ENCODE peak calls at places on chromosome 16, in six cellular contexts. One of them, this sample, is unnamed.

GRCh38 chr16:27651299-27651698 is 101.4 kb downstream of the KATNIP start:
- DNase-seq in germinal center: no peak
- DNase-seq in effector CD4-positive, alpha-beta T cell: no peak
- DNase-seq in left kidney: no peak
- DNase-seq in hypothalamus: no peak
- DNase-seq in brain microvascular endothelial cell: no peak
- DNase-seq in this sample: no peak

GRCh38 chr16:13919330-13919682 is 648 bp upstream of the ERCC4 start:
- DNase-seq in germinal center: peak
- DNase-seq in effector CD4-positive, alpha-beta T cell: no peak
- DNase-seq in left kidney: peak
- DNase-seq in hypothalamus: no peak
- DNase-seq in brain microvascular endothelial cell: no peak
- DNase-seq in this sample: no peak

GRCh38 chr16:842061-842476 is 41.5 kb upstream of the GNG13 start:
- DNase-seq in germinal center: no peak
- DNase-seq in effector CD4-positive, alpha-beta T cell: no peak
- DNase-seq in left kidney: peak
- DNase-seq in hypothalamus: peak
- DNase-seq in brain microvascular endothelial cell: peak
- DNase-seq in this sample: no peak

GRCh38 chr16:17205279-17206139 is 265.3 kb downstream of the XYLT1 start:
- DNase-seq in germinal center: no peak
- DNase-seq in effector CD4-positive, alpha-beta T cell: no peak
- DNase-seq in left kidney: peak
- DNase-seq in hypothalamus: no peak
- DNase-seq in brain microvascular endothelial cell: no peak
- DNase-seq in this sample: no peak

GRCh38 chr16:71540-72341 is 690 bp downstream of the RHBDF1 start:
- DNase-seq in germinal center: no peak
- DNase-seq in effector CD4-positive, alpha-beta T cell: no peak
- DNase-seq in left kidney: peak
- DNase-seq in hypothalamus: peak
- DNase-seq in brain microvascular endothelial cell: peak
- DNase-seq in this sample: no peak

GRCh38 chr16:74896389-74897370 is 88.2 kb downstream of the WDR59 start:
- DNase-seq in germinal center: no peak
- DNase-seq in effector CD4-positive, alpha-beta T cell: no peak
- DNase-seq in left kidney: no peak
- DNase-seq in hypothalamus: no peak
- DNase-seq in brain microvascular endothelial cell: peak
- DNase-seq in this sample: no peak

GRCh38 chr16:81723098-81723723 is 55.9 kb upstream of the PLCG2 start:
- DNase-seq in germinal center: peak
- DNase-seq in effector CD4-positive, alpha-beta T cell: peak
- DNase-seq in left kidney: peak
- DNase-seq in hypothalamus: no peak
- DNase-seq in brain microvascular endothelial cell: peak
- DNase-seq in this sample: no peak

GRCh38 chr16:57590654-57591085 is 37.8 kb upstream of the ADGRG1 start:
- DNase-seq in germinal center: no peak
- DNase-seq in effector CD4-positive, alpha-beta T cell: no peak
- DNase-seq in left kidney: no peak
- DNase-seq in hypothalamus: no peak
- DNase-seq in brain microvascular endothelial cell: peak
- DNase-seq in this sample: no peak

GRCh38 chr16:10578474-10579316 is 1.7 kb downstream of the EMP2 start:
- DNase-seq in germinal center: no peak
- DNase-seq in effector CD4-positive, alpha-beta T cell: no peak
- DNase-seq in left kidney: peak
- DNase-seq in hypothalamus: no peak
- DNase-seq in brain microvascular endothelial cell: no peak
- DNase-seq in this sample: no peak

GRCh38 chr16:55641430-55642056 is 14.2 kb upstream of the SLC6A2 start:
- DNase-seq in germinal center: no peak
- DNase-seq in effector CD4-positive, alpha-beta T cell: no peak
- DNase-seq in left kidney: no peak
- DNase-seq in hypothalamus: no peak
- DNase-seq in brain microvascular endothelial cell: no peak
- DNase-seq in this sample: no peak

GRCh38 chr16:80684906-80685305 is 119.5 kb downstream of the CDYL2 start:
- DNase-seq in germinal center: no peak
- DNase-seq in effector CD4-positive, alpha-beta T cell: no peak
- DNase-seq in left kidney: no peak
- DNase-seq in hypothalamus: no peak
- DNase-seq in brain microvascular endothelial cell: no peak
- DNase-seq in this sample: no peak

GRCh38 chr16:72112452-72112792 is 18.8 kb downstream of the DHX38 start:
- DNase-seq in germinal center: no peak
- DNase-seq in effector CD4-positive, alpha-beta T cell: no peak
- DNase-seq in left kidney: no peak
- DNase-seq in hypothalamus: no peak
- DNase-seq in brain microvascular endothelial cell: no peak
- DNase-seq in this sample: no peak

GRCh38 chr16:88376053-88376834 is 6.5 kb upstream of the ZNF469 start:
- DNase-seq in germinal center: no peak
- DNase-seq in effector CD4-positive, alpha-beta T cell: no peak
- DNase-seq in left kidney: no peak
- DNase-seq in hypothalamus: peak
- DNase-seq in brain microvascular endothelial cell: no peak
- DNase-seq in this sample: no peak

GRCh38 chr16:1078579-1079021 is 6.1 kb downstream of the SSTR5 start:
- DNase-seq in germinal center: no peak
- DNase-seq in effector CD4-positive, alpha-beta T cell: no peak
- DNase-seq in left kidney: peak
- DNase-seq in hypothalamus: no peak
- DNase-seq in brain microvascular endothelial cell: peak
- DNase-seq in this sample: no peak

GRCh38 chr16:1002399-1003161 is 21.0 kb downstream of the SOX8 start:
- DNase-seq in germinal center: no peak
- DNase-seq in effector CD4-positive, alpha-beta T cell: peak
- DNase-seq in left kidney: no peak
- DNase-seq in hypothalamus: no peak
- DNase-seq in brain microvascular endothelial cell: peak
- DNase-seq in this sample: no peak

GRCh38 chr16:73125860-73126259 is 77.9 kb upstream of the ZFHX3 start:
- DNase-seq in germinal center: no peak
- DNase-seq in effector CD4-positive, alpha-beta T cell: no peak
- DNase-seq in left kidney: no peak
- DNase-seq in hypothalamus: no peak
- DNase-seq in brain microvascular endothelial cell: peak
- DNase-seq in this sample: no peak

GRCh38 chr16:84055801-84056634 is 13.4 kb upstream of the SLC38A8 start:
- DNase-seq in germinal center: no peak
- DNase-seq in effector CD4-positive, alpha-beta T cell: no peak
- DNase-seq in left kidney: no peak
- DNase-seq in hypothalamus: no peak
- DNase-seq in brain microvascular endothelial cell: no peak
- DNase-seq in this sample: no peak

GRCh38 chr16:88723911-88724310 is 17.6 kb downstream of the CTU2 start:
- DNase-seq in germinal center: no peak
- DNase-seq in effector CD4-positive, alpha-beta T cell: no peak
- DNase-seq in left kidney: no peak
- DNase-seq in hypothalamus: no peak
- DNase-seq in brain microvascular endothelial cell: no peak
- DNase-seq in this sample: no peak

GRCh38 chr16:73010150-73010676 is 37.7 kb downstream of the ZFHX3 start:
- DNase-seq in germinal center: no peak
- DNase-seq in effector CD4-positive, alpha-beta T cell: no peak
- DNase-seq in left kidney: no peak
- DNase-seq in hypothalamus: no peak
- DNase-seq in brain microvascular endothelial cell: no peak
- DNase-seq in this sample: no peak

GRCh38 chr16:9901-10665 is 43.3 kb downstream of the POLR3K start:
- DNase-seq in germinal center: no peak
- DNase-seq in effector CD4-positive, alpha-beta T cell: no peak
- DNase-seq in left kidney: no peak
- DNase-seq in hypothalamus: no peak
- DNase-seq in brain microvascular endothelial cell: no peak
- DNase-seq in this sample: no peak